ENCODE peak calls at places on chromosome 20, in ten cellular contexts. One of them, this sample, is unnamed.

GRCh38 chr20:5919634-5920544 is 30.4 kb downstream of the TRMT6 start:
- DNase-seq in CD8-positive, alpha-beta memory T cell: no peak
- DNase-seq in pancreas: no peak
- DNase-seq in cardiac muscle cell: no peak
- DNase-seq in effector memory CD4-positive, alpha-beta T cell: no peak
- DNase-seq in kidney: no peak
- DNase-seq in IMR-90: no peak
- DNase-seq in mesendoderm: peak; percentile 79
- DNase-seq in heart right ventricle: no peak
- DNase-seq in breast epithelium: no peak
- DNase-seq in this sample: no peak

GRCh38 chr20:48600470-48600945 is 227.3 kb downstream of the PREX1 start:
- DNase-seq in CD8-positive, alpha-beta memory T cell: no peak
- DNase-seq in pancreas: no peak
- DNase-seq in cardiac muscle cell: no peak
- DNase-seq in effector memory CD4-positive, alpha-beta T cell: no peak
- DNase-seq in kidney: peak; percentile 22
- DNase-seq in IMR-90: no peak
- DNase-seq in mesendoderm: no peak
- DNase-seq in heart right ventricle: no peak
- DNase-seq in breast epithelium: peak; percentile 3
- DNase-seq in this sample: no peak

GRCh38 chr20:2507875-2508630 is 662 bp downstream of the ZNF343 start:
- DNase-seq in CD8-positive, alpha-beta memory T cell: no peak
- DNase-seq in pancreas: peak; percentile 64
- DNase-seq in cardiac muscle cell: no peak
- DNase-seq in effector memory CD4-positive, alpha-beta T cell: no peak
- DNase-seq in kidney: no peak
- DNase-seq in IMR-90: peak; percentile 47
- DNase-seq in mesendoderm: no peak
- DNase-seq in heart right ventricle: no peak
- DNase-seq in breast epithelium: no peak
- DNase-seq in this sample: no peak

GRCh38 chr20:34675561-34675960 is 1.3 kb downstream of the PIGU start:
- DNase-seq in CD8-positive, alpha-beta memory T cell: no peak
- DNase-seq in pancreas: no peak
- DNase-seq in cardiac muscle cell: no peak
- DNase-seq in effector memory CD4-positive, alpha-beta T cell: no peak
- DNase-seq in kidney: no peak
- DNase-seq in IMR-90: no peak
- DNase-seq in mesendoderm: no peak
- DNase-seq in heart right ventricle: no peak
- DNase-seq in breast epithelium: no peak
- DNase-seq in this sample: no peak

GRCh38 chr20:45372646-45373352 is 5.3 kb downstream of the TP53TG5 start:
- DNase-seq in CD8-positive, alpha-beta memory T cell: no peak
- DNase-seq in pancreas: no peak
- DNase-seq in cardiac muscle cell: no peak
- DNase-seq in effector memory CD4-positive, alpha-beta T cell: no peak
- DNase-seq in kidney: no peak
- DNase-seq in IMR-90: no peak
- DNase-seq in mesendoderm: peak; percentile 40
- DNase-seq in heart right ventricle: peak; percentile 52
- DNase-seq in breast epithelium: no peak
- DNase-seq in this sample: no peak

GRCh38 chr20:53057579-53057978 is 85.4 kb downstream of the TSHZ2 start:
- DNase-seq in CD8-positive, alpha-beta memory T cell: no peak
- DNase-seq in pancreas: no peak
- DNase-seq in cardiac muscle cell: no peak
- DNase-seq in effector memory CD4-positive, alpha-beta T cell: no peak
- DNase-seq in kidney: no peak
- DNase-seq in IMR-90: no peak
- DNase-seq in mesendoderm: no peak
- DNase-seq in heart right ventricle: no peak
- DNase-seq in breast epithelium: no peak
- DNase-seq in this sample: no peak

GRCh38 chr20:54475334-54476287 is at the start of gene DOK5:
- DNase-seq in CD8-positive, alpha-beta memory T cell: no peak
- DNase-seq in pancreas: peak; percentile 70
- DNase-seq in cardiac muscle cell: peak; percentile 54
- DNase-seq in effector memory CD4-positive, alpha-beta T cell: no peak
- DNase-seq in kidney: peak; percentile 83
- DNase-seq in IMR-90: peak; percentile 12
- DNase-seq in mesendoderm: peak; percentile 71
- DNase-seq in heart right ventricle: peak; percentile 52
- DNase-seq in breast epithelium: no peak
- DNase-seq in this sample: no peak

GRCh38 chr20:60132162-60132826 is 174.1 kb downstream of the CDH26 start:
- DNase-seq in CD8-positive, alpha-beta memory T cell: no peak
- DNase-seq in pancreas: no peak
- DNase-seq in cardiac muscle cell: no peak
- DNase-seq in effector memory CD4-positive, alpha-beta T cell: no peak
- DNase-seq in kidney: no peak
- DNase-seq in IMR-90: no peak
- DNase-seq in mesendoderm: no peak
- DNase-seq in heart right ventricle: no peak
- DNase-seq in breast epithelium: no peak
- DNase-seq in this sample: no peak

GRCh38 chr20:63740070-63740500 is 509 bp downstream of the SLC2A4RG start:
- DNase-seq in CD8-positive, alpha-beta memory T cell: peak; percentile 67
- DNase-seq in pancreas: peak; percentile 80
- DNase-seq in cardiac muscle cell: peak; percentile 64
- DNase-seq in effector memory CD4-positive, alpha-beta T cell: peak; percentile 64
- DNase-seq in kidney: peak; percentile 91
- DNase-seq in IMR-90: peak; percentile 7
- DNase-seq in mesendoderm: peak; percentile 44
- DNase-seq in heart right ventricle: peak; percentile 65
- DNase-seq in breast epithelium: no peak
- DNase-seq in this sample: no peak

GRCh38 chr20:43977252-43977651 is 62.6 kb downstream of the TOX2 start:
- DNase-seq in CD8-positive, alpha-beta memory T cell: no peak
- DNase-seq in pancreas: no peak
- DNase-seq in cardiac muscle cell: no peak
- DNase-seq in effector memory CD4-positive, alpha-beta T cell: no peak
- DNase-seq in kidney: no peak
- DNase-seq in IMR-90: peak; percentile 20
- DNase-seq in mesendoderm: no peak
- DNase-seq in heart right ventricle: no peak
- DNase-seq in breast epithelium: no peak
- DNase-seq in this sample: no peak

GRCh38 chr20:7866279-7866678 is 74.0 kb downstream of the HAO1 start:
- DNase-seq in CD8-positive, alpha-beta memory T cell: no peak
- DNase-seq in pancreas: no peak
- DNase-seq in cardiac muscle cell: no peak
- DNase-seq in effector memory CD4-positive, alpha-beta T cell: no peak
- DNase-seq in kidney: no peak
- DNase-seq in IMR-90: no peak
- DNase-seq in mesendoderm: no peak
- DNase-seq in heart right ventricle: no peak
- DNase-seq in breast epithelium: no peak
- DNase-seq in this sample: no peak

GRCh38 chr20:62734336-62734735 is 25.7 kb downstream of the NTSR1 start:
- DNase-seq in CD8-positive, alpha-beta memory T cell: no peak
- DNase-seq in pancreas: no peak
- DNase-seq in cardiac muscle cell: no peak
- DNase-seq in effector memory CD4-positive, alpha-beta T cell: no peak
- DNase-seq in kidney: peak; percentile 56
- DNase-seq in IMR-90: no peak
- DNase-seq in mesendoderm: no peak
- DNase-seq in heart right ventricle: no peak
- DNase-seq in breast epithelium: no peak
- DNase-seq in this sample: no peak

GRCh38 chr20:16801919-16802651 is 53.9 kb downstream of the OTOR start:
- DNase-seq in CD8-positive, alpha-beta memory T cell: peak; percentile 21
- DNase-seq in pancreas: peak; percentile 86
- DNase-seq in cardiac muscle cell: peak; percentile 71
- DNase-seq in effector memory CD4-positive, alpha-beta T cell: peak; percentile 17
- DNase-seq in kidney: no peak
- DNase-seq in IMR-90: peak; percentile 53
- DNase-seq in mesendoderm: peak; percentile 72
- DNase-seq in heart right ventricle: peak; percentile 35
- DNase-seq in breast epithelium: peak; percentile 64
- DNase-seq in this sample: no peak

GRCh38 chr20:49054032-49054643 is 8.0 kb downstream of the CSE1L start:
- DNase-seq in CD8-positive, alpha-beta memory T cell: no peak
- DNase-seq in pancreas: no peak
- DNase-seq in cardiac muscle cell: no peak
- DNase-seq in effector memory CD4-positive, alpha-beta T cell: no peak
- DNase-seq in kidney: no peak
- DNase-seq in IMR-90: no peak
- DNase-seq in mesendoderm: no peak
- DNase-seq in heart right ventricle: no peak
- DNase-seq in breast epithelium: no peak
- DNase-seq in this sample: no peak

GRCh38 chr20:63641792-63642517 is 11.3 kb downstream of the STMN3 start:
- DNase-seq in CD8-positive, alpha-beta memory T cell: peak; percentile 94
- DNase-seq in pancreas: peak; percentile 99
- DNase-seq in cardiac muscle cell: peak; percentile 92
- DNase-seq in effector memory CD4-positive, alpha-beta T cell: peak; percentile 96
- DNase-seq in kidney: peak; percentile 98
- DNase-seq in IMR-90: peak; percentile 62
- DNase-seq in mesendoderm: peak; percentile 96
- DNase-seq in heart right ventricle: peak; percentile 91
- DNase-seq in breast epithelium: peak; percentile 95
- DNase-seq in this sample: no peak

GRCh38 chr20:60512436-60512835 is 554.2 kb downstream of the CDH26 start:
- DNase-seq in CD8-positive, alpha-beta memory T cell: no peak
- DNase-seq in pancreas: no peak
- DNase-seq in cardiac muscle cell: no peak
- DNase-seq in effector memory CD4-positive, alpha-beta T cell: no peak
- DNase-seq in kidney: no peak
- DNase-seq in IMR-90: peak; percentile 63
- DNase-seq in mesendoderm: peak; percentile 92
- DNase-seq in heart right ventricle: no peak
- DNase-seq in breast epithelium: no peak
- DNase-seq in this sample: peak; percentile 22

GRCh38 chr20:21234324-21234723 is 68.8 kb upstream of the XRN2 start:
- DNase-seq in CD8-positive, alpha-beta memory T cell: no peak
- DNase-seq in pancreas: no peak
- DNase-seq in cardiac muscle cell: no peak
- DNase-seq in effector memory CD4-positive, alpha-beta T cell: no peak
- DNase-seq in kidney: no peak
- DNase-seq in IMR-90: no peak
- DNase-seq in mesendoderm: no peak
- DNase-seq in heart right ventricle: no peak
- DNase-seq in breast epithelium: no peak
- DNase-seq in this sample: no peak
- H3K36me3 ChIP-seq in CD8-positive, alpha-beta memory T cell: no peaks in the 10 kb centered on the region
- H3K36me3 ChIP-seq in pancreas: no peaks in the 10 kb centered on the region
- H3K36me3 ChIP-seq in cardiac muscle cell: no peaks in the 10 kb centered on the region
- H3K36me3 ChIP-seq in effector memory CD4-positive, alpha-beta T cell: no peaks in the 10 kb centered on the region
- H3K36me3 ChIP-seq in kidney: no peaks in the 10 kb centered on the region
- H3K36me3 ChIP-seq in IMR-90: peaks cover 4% of the 10 kb centered on the region
- H3K36me3 ChIP-seq in mesendoderm: no peaks in the 10 kb centered on the region
- H3K36me3 ChIP-seq in heart right ventricle: peaks cover 47% of the 10 kb centered on the region
- H3K36me3 ChIP-seq in breast epithelium: no peaks in the 10 kb centered on the region
- H3K36me3 ChIP-seq in this sample: peaks cover 3% of the 10 kb centered on the region

DNA sequence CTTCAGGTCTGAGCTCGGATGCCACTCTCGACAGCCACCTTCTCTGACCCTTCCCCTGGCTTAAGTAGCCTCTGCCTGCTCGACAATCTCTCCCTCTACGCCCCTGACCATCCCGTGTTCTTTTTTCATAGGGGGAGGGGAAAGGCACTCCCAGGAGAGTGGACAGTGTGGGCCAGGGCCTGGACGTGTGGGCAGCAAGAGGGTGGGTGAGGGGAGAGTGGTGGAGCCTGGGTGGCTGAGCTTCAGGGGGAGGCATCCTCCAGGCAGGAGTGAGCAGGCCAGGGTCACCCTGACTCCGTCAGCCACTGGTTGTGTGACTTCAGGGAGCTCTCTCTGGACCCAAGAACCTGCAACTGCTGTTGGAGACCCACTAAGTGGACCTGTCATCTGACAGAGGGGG is 92.7 kb downstream of the CEBPB start:
- DNase-seq in CD8-positive, alpha-beta memory T cell: no peak
- DNase-seq in pancreas: no peak
- DNase-seq in cardiac muscle cell: no peak
- DNase-seq in effector memory CD4-positive, alpha-beta T cell: no peak
- DNase-seq in kidney: peak; percentile 49
- DNase-seq in IMR-90: no peak
- DNase-seq in mesendoderm: no peak
- DNase-seq in heart right ventricle: no peak
- DNase-seq in breast epithelium: no peak
- DNase-seq in this sample: no peak
- H3K4me1 ChIP-seq in CD8-positive, alpha-beta memory T cell: no peaks in the 10 kb centered on the region
- H3K4me1 ChIP-seq in pancreas: no peaks in the 10 kb centered on the region
- H3K4me1 ChIP-seq in cardiac muscle cell: peaks cover 5% of the 10 kb centered on the region
- H3K4me1 ChIP-seq in effector memory CD4-positive, alpha-beta T cell: peaks cover 3% of the 10 kb centered on the region
- H3K4me1 ChIP-seq in kidney: peaks cover 14% of the 10 kb centered on the region
- H3K4me1 ChIP-seq in IMR-90: peaks cover 36% of the 10 kb centered on the region
- H3K4me1 ChIP-seq in mesendoderm: no peaks in the 10 kb centered on the region
- H3K4me1 ChIP-seq in heart right ventricle: peaks cover 16% of the 10 kb centered on the region
- H3K4me1 ChIP-seq in breast epithelium: peaks cover 28% of the 10 kb centered on the region
- H3K4me1 ChIP-seq in this sample: no peaks in the 10 kb centered on the region

DNA sequence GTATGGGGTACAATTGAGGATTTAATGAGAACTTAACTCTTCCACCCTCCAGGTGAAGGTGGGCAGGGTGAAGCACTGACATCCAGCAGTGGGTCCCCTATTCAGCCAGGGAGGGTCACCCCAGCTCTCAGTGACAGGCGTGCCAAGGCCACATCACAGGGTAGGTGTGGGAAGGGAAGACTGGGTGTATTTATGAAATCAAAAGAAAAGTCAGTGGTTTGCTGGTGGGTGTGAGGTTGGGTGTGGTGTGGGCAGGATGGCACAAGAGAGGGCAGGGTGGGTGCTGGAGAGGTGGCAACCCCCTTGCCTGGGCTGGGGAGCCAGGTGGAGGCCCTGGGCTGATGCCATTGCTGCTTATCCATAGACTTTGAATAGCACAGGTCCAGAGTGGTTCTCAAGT is 16.6 kb downstream of the SYNDIG1 start:
- DNase-seq in CD8-positive, alpha-beta memory T cell: no peak
- DNase-seq in pancreas: no peak
- DNase-seq in cardiac muscle cell: no peak
- DNase-seq in effector memory CD4-positive, alpha-beta T cell: no peak
- DNase-seq in kidney: peak; percentile 8
- DNase-seq in IMR-90: no peak
- DNase-seq in mesendoderm: no peak
- DNase-seq in heart right ventricle: no peak
- DNase-seq in breast epithelium: peak; percentile 22
- DNase-seq in this sample: no peak
- H3K27ac ChIP-seq in CD8-positive, alpha-beta memory T cell: no peak overlapping the region
- H3K27ac ChIP-seq in pancreas: no peak overlapping the region
- H3K27ac ChIP-seq in cardiac muscle cell: no peak overlapping the region
- H3K27ac ChIP-seq in effector memory CD4-positive, alpha-beta T cell: no peak overlapping the region
- H3K27ac ChIP-seq in kidney: no peak overlapping the region
- H3K27ac ChIP-seq in IMR-90: no peak overlapping the region
- H3K27ac ChIP-seq in mesendoderm: no peak overlapping the region
- H3K27ac ChIP-seq in heart right ventricle: no peak overlapping the region
- H3K27ac ChIP-seq in breast epithelium: no peak overlapping the region
- H3K27ac ChIP-seq in this sample: no peak overlapping the region

GRCh38 chr20:38420232-38421085 is 14.7 kb downstream of the SNHG17 start:
- DNase-seq in CD8-positive, alpha-beta memory T cell: no peak
- DNase-seq in pancreas: no peak
- DNase-seq in cardiac muscle cell: no peak
- DNase-seq in effector memory CD4-positive, alpha-beta T cell: no peak
- DNase-seq in kidney: no peak
- DNase-seq in IMR-90: peak; percentile 8
- DNase-seq in mesendoderm: no peak
- DNase-seq in heart right ventricle: no peak
- DNase-seq in breast epithelium: no peak
- DNase-seq in this sample: no peak
- H3K36me3 ChIP-seq in CD8-positive, alpha-beta memory T cell: peaks cover 35% of the 10 kb centered on the region
- H3K36me3 ChIP-seq in pancreas: peaks cover 6% of the 10 kb centered on the region
- H3K36me3 ChIP-seq in cardiac muscle cell: peaks cover 52% of the 10 kb centered on the region
- H3K36me3 ChIP-seq in effector memory CD4-positive, alpha-beta T cell: peaks cover 62% of the 10 kb centered on the region
- H3K36me3 ChIP-seq in kidney: peaks cover 52% of the 10 kb centered on the region
- H3K36me3 ChIP-seq in IMR-90: peaks cover 66% of the 10 kb centered on the region
- H3K36me3 ChIP-seq in mesendoderm: peaks cover 51% of the 10 kb centered on the region
- H3K36me3 ChIP-seq in heart right ventricle: peaks cover 95% of the 10 kb centered on the region
- H3K36me3 ChIP-seq in breast epithelium: peaks cover 22% of the 10 kb centered on the region
- H3K36me3 ChIP-seq in this sample: peaks cover 54% of the 10 kb centered on the region

GRCh38 chr20:50731930-50732690 is 730 bp downstream of the PARD6B start:
- DNase-seq in CD8-positive, alpha-beta memory T cell: no peak
- DNase-seq in pancreas: no peak
- DNase-seq in cardiac muscle cell: peak; percentile 44
- DNase-seq in effector memory CD4-positive, alpha-beta T cell: no peak
- DNase-seq in kidney: no peak
- DNase-seq in IMR-90: no peak
- DNase-seq in mesendoderm: peak; percentile 82
- DNase-seq in heart right ventricle: no peak
- DNase-seq in breast epithelium: no peak
- DNase-seq in this sample: no peak
- H3K4me1 ChIP-seq in CD8-positive, alpha-beta memory T cell: peaks cover 23% of the 10 kb centered on the region
- H3K4me1 ChIP-seq in pancreas: peaks cover 42% of the 10 kb centered on the region
- H3K4me1 ChIP-seq in cardiac muscle cell: peaks cover 31% of the 10 kb centered on the region
- H3K4me1 ChIP-seq in effector memory CD4-positive, alpha-beta T cell: peaks cover 13% of the 10 kb centered on the region
- H3K4me1 ChIP-seq in kidney: peaks cover 25% of the 10 kb centered on the region
- H3K4me1 ChIP-seq in IMR-90: peaks cover 3% of the 10 kb centered on the region
- H3K4me1 ChIP-seq in mesendoderm: peaks cover 6% of the 10 kb centered on the region
- H3K4me1 ChIP-seq in heart right ventricle: no peaks in the 10 kb centered on the region
- H3K4me1 ChIP-seq in breast epithelium: peaks cover 9% of the 10 kb centered on the region
- H3K4me1 ChIP-seq in this sample: peaks cover 2% of the 10 kb centered on the region